ENCODE peak calls at places on chromosome 11, in nine cellular contexts. G is CD4-positive, alpha-beta T cell; E is NCI-H1694 treated with DMSO at 0.1 percent for 48 hours; T is effector memory CD4-positive, alpha-beta T cell; Z is Ammon's horn; R is HFFc6; I is EL; K is germinal center; X is CD8-positive, alpha-beta T cell. B is an unnamed sample.

GRCh38 chr11:10742460-10743208 is 8.4 kb upstream of the CTR9 start:
- DNase-seq in G (peak), E (no peak), T (peak), Z (no peak), R (peak), I (peak), K (no peak), X (no peak), B (no peak)

GRCh38 chr11:57776101-57776511 is 14.5 kb downstream of the CTNND1 start:
- DNase-seq in G (no peak), E (no peak), T (no peak), Z (no peak), R (peak), I (peak), K (no peak), X (no peak), B (no peak)

GRCh38 chr11:117861151-117862018 is 15.1 kb downstream of the FXYD6 start:
- DNase-seq in G (no peak), E (no peak), T (no peak), Z (no peak), R (no peak), I (no peak), K (no peak), X (no peak), B (no peak)

GRCh38 chr11:114354076-114354475 is 46.2 kb downstream of the C11orf71 start:
- DNase-seq in G (no peak), E (no peak), T (no peak), Z (no peak), R (peak), I (peak), K (no peak), X (no peak), B (no peak)

GRCh38 chr11:1574256-1575242 is 2.5 kb upstream of the DUSP8 start:
- DNase-seq in G (peak), E (no peak), T (peak), Z (peak), R (no peak), I (peak), K (peak), X (peak), B (peak)

GRCh38 chr11:20355221-20356219 is 8.0 kb upstream of the HTATIP2 start:
- DNase-seq in G (no peak), E (peak), T (peak), Z (peak), R (peak), I (peak), K (peak), X (peak), B (peak)

GRCh38 chr11:66362481-66363147 is 8.9 kb downstream of the SLC29A2 start:
- DNase-seq in G (no peak), E (no peak), T (no peak), Z (no peak), R (no peak), I (no peak), K (peak), X (no peak), B (no peak)

GRCh38 chr11:115357066-115357465 is 147.1 kb downstream of the CADM1 start:
- DNase-seq in G (no peak), E (no peak), T (no peak), Z (no peak), R (no peak), I (no peak), K (no peak), X (no peak), B (no peak)